ENCODE peak calls at places on chromosome 21, in five cellular contexts. G, B, Q, P and L are unnamed samples.

GRCh38 chr21:33761104-33762036 is 119.1 kb downstream of the ITSN1 start:
- DNase-seq in G (peak; percentile 97), B (peak; percentile 66), Q (peak; percentile 98), P (peak; percentile 97), L (peak; percentile 99)

GRCh38 chr21:31298618-31299269 is 45.3 kb downstream of the TIAM1 start:
- DNase-seq in G (peak; percentile 18), B (no peak), Q (no peak), P (no peak), L (no peak)

GRCh38 chr21:29943885-29944284 is 4.1 kb upstream of the GRIK1 start:
- DNase-seq in G (no peak), B (no peak), Q (no peak), P (no peak), L (peak; percentile 13)

GRCh38 chr21:34983680-34984086 is 65.4 kb downstream of the RUNX1 start:
- DNase-seq in G (peak; percentile 64), B (no peak), Q (no peak), P (peak; percentile 81), L (peak; percentile 42)

GRCh38 chr21:40640427-40640826 is 206.5 kb downstream of the DSCAM start:
- DNase-seq in G (no peak), B (no peak), Q (no peak), P (no peak), L (no peak)

GRCh38 chr21:16069713-16070112 is 339.9 kb downstream of the USP25 start:
- DNase-seq in G (no peak), B (no peak), Q (no peak), P (no peak), L (no peak)

GRCh38 chr21:46135782-46136181 is 19.6 kb downstream of the FTCD start:
- DNase-seq in G (no peak), B (no peak), Q (no peak), P (no peak), L (no peak)

GRCh38 chr21:15444118-15444960 is 285.4 kb upstream of the USP25 start:
- DNase-seq in G (no peak), B (no peak), Q (peak; percentile 30), P (no peak), L (peak; percentile 31)

GRCh38 chr21:17590443-17590842 is 22.3 kb downstream of the BTG3 start:
- DNase-seq in G (peak; percentile 78), B (no peak), Q (peak; percentile 28), P (no peak), L (peak; percentile 78)

GRCh38 chr21:37383066-37383465 is 16.5 kb downstream of the DYRK1A start:
- DNase-seq in G (peak; percentile 78), B (no peak), Q (no peak), P (no peak), L (peak; percentile 28)

GRCh38 chr21:41726058-41726558 is 40.7 kb downstream of the RIPK4 start:
- DNase-seq in G (no peak), B (no peak), Q (no peak), P (no peak), L (no peak)
- H3K4me3 ChIP-seq in G (no peak overlapping the region), B (no peak overlapping the region), Q (no peak overlapping the region), P (no peak overlapping the region), L (no peak overlapping the region)

DNA sequence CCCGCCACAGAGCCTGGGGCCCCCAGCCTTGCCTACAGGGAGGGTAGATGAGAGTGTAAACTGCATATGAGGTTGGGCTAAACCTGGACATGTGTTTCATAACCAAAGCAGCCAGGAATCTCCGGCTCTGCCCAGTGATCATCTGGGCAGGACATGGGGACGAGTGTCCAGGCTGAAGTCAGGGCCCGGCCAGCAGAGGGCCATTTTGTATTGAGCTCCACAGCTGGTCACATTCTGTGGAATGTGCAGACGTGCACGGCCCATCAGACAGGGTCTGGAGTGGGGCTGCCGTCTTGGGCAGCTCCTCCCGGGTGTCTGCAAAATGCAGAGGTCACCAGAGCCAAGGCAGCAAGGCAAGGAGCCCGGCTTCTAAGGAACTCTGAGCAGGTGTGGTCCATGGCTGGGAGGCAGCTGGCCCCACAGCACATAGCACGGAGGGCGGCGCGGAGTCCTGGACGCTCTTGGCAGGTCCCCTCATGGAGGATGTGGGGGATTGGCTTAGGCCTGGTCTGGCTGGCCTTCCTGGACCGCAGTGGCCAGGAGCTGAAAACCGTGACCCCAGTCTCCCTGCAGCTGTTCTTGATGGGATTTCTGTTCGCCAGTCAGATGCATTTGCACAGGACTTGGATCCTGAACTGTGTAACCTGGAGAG is 6.3 kb downstream of the LRRC3 start:
- DNase-seq in G (no peak), B (no peak), Q (no peak), P (no peak), L (no peak)
- TF ChIP-seq CTCF in G (peak; percentile 5), B (peak; percentile 14), Q (no peak), P (no peak), L (no peak)

DNA sequence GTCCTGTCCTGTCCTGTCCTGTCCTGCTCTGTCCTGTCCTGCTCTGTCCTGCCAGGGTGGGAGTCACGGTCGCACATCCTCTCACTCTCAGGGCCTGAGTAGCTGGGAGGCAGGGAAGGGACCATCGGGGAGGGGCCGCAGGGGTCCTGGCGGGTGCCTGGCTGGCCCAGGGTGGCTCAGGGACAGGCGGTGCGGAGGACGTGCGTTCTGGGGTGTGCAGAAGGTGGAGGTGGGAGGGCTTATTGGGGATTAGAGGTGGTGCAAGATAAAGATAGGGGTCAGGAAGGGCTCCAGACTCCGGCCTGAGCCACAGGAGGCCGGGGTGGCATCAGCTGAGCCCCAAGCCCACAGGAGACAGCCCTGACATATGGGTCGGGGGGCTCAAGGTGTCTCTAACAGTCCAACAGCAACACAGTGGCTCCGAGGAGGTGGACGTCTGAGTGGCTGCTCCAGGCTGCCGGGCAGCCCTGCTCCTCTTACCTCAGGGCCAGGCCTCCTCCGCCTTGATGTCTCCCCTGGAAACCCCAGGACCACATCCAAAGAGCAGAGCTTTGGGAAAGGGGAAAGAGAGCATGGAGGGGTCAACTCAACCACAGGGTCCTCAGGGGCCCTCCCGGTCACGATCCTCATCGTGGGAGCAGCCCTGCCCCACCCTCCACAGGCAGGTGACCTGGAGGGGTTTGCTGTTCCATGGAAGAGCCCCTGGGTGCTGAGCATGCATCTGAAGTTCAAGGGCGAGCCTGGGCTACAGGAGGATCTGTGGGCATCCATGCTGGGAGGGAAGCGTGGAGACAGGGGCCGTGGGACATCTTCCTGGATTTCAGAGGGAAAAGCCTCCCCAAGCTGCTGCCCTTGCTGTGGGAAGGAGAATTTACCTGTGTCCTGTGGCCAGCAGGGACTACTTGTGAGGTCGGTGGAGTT is 39.6 kb upstream of the ADARB1 start:
- DNase-seq in G (no peak), B (no peak), Q (no peak), P (no peak), L (no peak)
- H3K4me3 ChIP-seq in G (no peak overlapping the region), B (no peak overlapping the region), Q (no peak overlapping the region), P (no peak overlapping the region), L (no peak overlapping the region)

GRCh38 chr21:28110074-28110473 is 882.6 kb downstream of the LTN1 start:
- DNase-seq in G (no peak), B (no peak), Q (no peak), P (no peak), L (no peak)
- TF ChIP-seq CTCF in G (no peak), B (no peak), Q (no peak), P (no peak), L (no peak)

GRCh38 chr21:23101111-23101510 is 2102.9 kb downstream of the NCAM2 start:
- DNase-seq in G (no peak), B (no peak), Q (no peak), P (no peak), L (no peak)
- H3K4me3 ChIP-seq in G (no peak overlapping the region), B (no peak overlapping the region), Q (no peak overlapping the region), P (no peak overlapping the region), L (no peak overlapping the region)

GRCh38 chr21:43268804-43269186 is 100.0 kb downstream of the CRYAA start:
- DNase-seq in G (no peak), B (no peak), Q (no peak), P (no peak), L (no peak)

GRCh38 chr21:43269981-43270670 is 101.3 kb downstream of the CRYAA start:
- DNase-seq in G (no peak), B (no peak), Q (no peak), P (no peak), L (no peak)

GRCh38 chr21:43268086-43268803 is 99.4 kb downstream of the CRYAA start:
- DNase-seq in G (no peak), B (no peak), Q (no peak), P (no peak), L (no peak)

GRCh38 chr21:43270800-43271261 is 102.0 kb downstream of the CRYAA start:
- DNase-seq in G (no peak), B (no peak), Q (no peak), P (no peak), L (no peak)

DNA sequence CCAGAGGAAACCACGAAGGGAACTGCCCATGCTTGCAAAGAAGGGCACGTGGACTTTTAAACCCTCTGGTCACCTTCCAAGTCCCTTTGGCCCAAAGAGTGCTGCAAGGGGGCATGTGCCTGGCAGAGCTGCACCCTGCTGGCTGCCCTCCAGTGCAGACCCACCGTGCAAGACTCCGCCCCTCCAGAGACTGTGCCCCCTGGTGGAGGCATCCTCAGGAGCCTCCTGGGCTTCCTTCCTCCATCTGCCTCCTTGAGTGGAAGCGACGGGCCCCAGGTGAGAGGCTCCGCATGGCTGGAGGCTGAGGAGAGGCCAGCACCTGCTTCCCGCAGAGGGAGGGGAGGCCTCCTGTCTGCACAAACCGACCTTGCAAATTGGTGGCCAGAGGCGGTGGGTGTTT is 100.7 kb downstream of the CRYAA start:
- DNase-seq in G (no peak), B (no peak), Q (no peak), P (no peak), L (no peak)
- TF ChIP-seq CTCF in G (no peak), B (peak; percentile 69), Q (peak; percentile 36), P (peak; percentile 15), L (peak; percentile 38)